ENCODE peak calls at places on chromosomes 13 and 19, in seven cellular contexts. A is GM12878, P is HepG2, N is endothelial cell of umbilical vein, Q is SK-N-SH, V is H1, X is K562. M is an unnamed sample. For H3K4me1 and H4K20me1, the result is how much of the 10 kb centered on the place peaks cover.

GRCh38 chr13:43405457-43405856 is 381.3 kb downstream of the ENOX1 start:
- DNase-seq in P (no peak), V (no peak), Q (no peak), X (no peak), N (no peak), A (no peak), M (no peak)

GRCh38 chr13:43006893-43007631 is 15.0 kb upstream of the EPSTI1 start:
- DNase-seq in Q (no peak), A (no peak), P (peak), V (no peak), X (no peak), N (no peak), M (no peak)

GRCh38 chr13:51995677-51996551 is 15.3 kb downstream of the ATP7B start:
- DNase-seq in X (peak), V (no peak), A (no peak), Q (no peak), N (peak), P (no peak), M (no peak)

GRCh38 chr13:65943024-65943423 is 1287.1 kb downstream of the PCDH9 start:
- DNase-seq in Q (no peak), A (no peak), X (no peak), N (peak), V (no peak), P (no peak), M (no peak)

GRCh38 chr13:30696278-30697176 is 38.8 kb upstream of the ALOX5AP start:
- DNase-seq in P (no peak), N (no peak), V (no peak), A (no peak), X (no peak), Q (no peak), M (no peak)

GRCh38 chr19:10782795-10783194 is 53.2 kb downstream of the TMED1 start:
- DNase-seq in P (no peak), V (no peak), N (no peak), X (no peak), Q (no peak), A (no peak), M (no peak)

GRCh38 chr19:48746738-48747575 is at the start of gene IZUMO1:
- DNase-seq in A (no peak), X (peak), Q (peak), P (no peak), V (peak), N (peak), M (peak)

GRCh38 chr13:20609145-20609544 is 42.2 kb downstream of the IFT88 start:
- DNase-seq in X (no peak), A (no peak), V (no peak), N (peak), Q (no peak), P (no peak), M (no peak)

GRCh38 chr13:54699831-54700230 is 1671.2 kb downstream of the OLFM4 start:
- DNase-seq in N (no peak), A (no peak), Q (no peak), V (no peak), P (no peak), X (no peak), M (no peak)

GRCh38 chr19:34733266-34733825 is 697 bp upstream of the ZNF181 start:
- DNase-seq in P (peak), V (no peak), N (no peak), Q (peak), X (peak), A (no peak), M (no peak)

GRCh38 chr13:33472446-33472845 is 186.9 kb upstream of the STARD13 start:
- DNase-seq in Q (no peak), N (no peak), V (no peak), A (no peak), X (no peak), P (no peak), M (no peak)

GRCh38 chr19:1455336-1456120 is 5.6 kb downstream of the APC2 start:
- DNase-seq in Q (peak), V (peak), X (peak), N (peak), A (no peak), P (peak), M (peak)

GRCh38 chr13:42283574-42283973 is 11.6 kb downstream of the AKAP11 start:
- DNase-seq in V (no peak), A (no peak), N (peak), Q (no peak), X (no peak), P (no peak), M (no peak)

GRCh38 chr13:98576215-98576945 is 527 bp downstream of the STK24 start:
- DNase-seq in Q (peak), P (no peak), V (no peak), X (peak), A (no peak), N (peak), M (no peak)

GRCh38 chr13:112756967-112757758 is 67.3 kb downstream of the ATP11A start:
- DNase-seq in N (no peak), Q (no peak), P (peak), X (no peak), A (no peak), V (no peak), M (no peak)

GRCh38 chr19:55270172-55270942 is 9.6 kb downstream of the HSPBP1 start:
- DNase-seq in X (no peak), V (no peak), N (no peak), P (no peak), A (no peak), Q (no peak), M (no peak)

GRCh38 chr13:106182404-106182803 is 353.1 kb downstream of the EFNB2 start:
- DNase-seq in X (no peak), A (no peak), Q (no peak), N (no peak), P (no peak), V (no peak), M (peak)

GRCh38 chr19:29806098-29806866 is 5.5 kb upstream of the CCNE1 start:
- DNase-seq in P (peak), X (peak), Q (peak), N (no peak), V (peak), A (no peak), M (no peak)

GRCh38 chr13:64871742-64872141 is 2358.4 kb downstream of the PCDH9 start:
- DNase-seq in A (no peak), P (peak), N (peak), X (no peak), V (no peak), Q (no peak), M (no peak)

GRCh38 chr13:20349564-20350379 is 117.7 kb upstream of the GJB6 start:
- DNase-seq in X (no peak), P (no peak), Q (no peak), N (no peak), V (no peak), A (no peak), M (no peak)

GRCh38 chr19:30227071-30227621 is 145.0 kb upstream of the ZNF536 start:
- DNase-seq in V (peak), X (no peak), P (no peak), Q (no peak), N (peak), A (no peak), M (no peak)

GRCh38 chr19:4043966-4044365 is 22.7 kb downstream of the ZBTB7A start:
- DNase-seq in X (no peak), A (no peak), N (no peak), P (no peak), Q (no peak), V (no peak), M (no peak)

GRCh38 chr13:43838909-43839308 is 40.6 kb downstream of the CCDC122 start:
- DNase-seq in Q (no peak), A (no peak), X (no peak), N (no peak), P (no peak), V (no peak), M (no peak)

GRCh38 chr13:41001695-41002094 is 17.4 kb downstream of the ELF1 start:
- DNase-seq in X (no peak), V (no peak), A (no peak), P (peak), Q (no peak), N (no peak), M (no peak)
- H3K4me1 ChIP-seq in X (under half), V (under half), A (half or more), P (half or more), Q (under half), N (under half), M (under half)

DNA sequence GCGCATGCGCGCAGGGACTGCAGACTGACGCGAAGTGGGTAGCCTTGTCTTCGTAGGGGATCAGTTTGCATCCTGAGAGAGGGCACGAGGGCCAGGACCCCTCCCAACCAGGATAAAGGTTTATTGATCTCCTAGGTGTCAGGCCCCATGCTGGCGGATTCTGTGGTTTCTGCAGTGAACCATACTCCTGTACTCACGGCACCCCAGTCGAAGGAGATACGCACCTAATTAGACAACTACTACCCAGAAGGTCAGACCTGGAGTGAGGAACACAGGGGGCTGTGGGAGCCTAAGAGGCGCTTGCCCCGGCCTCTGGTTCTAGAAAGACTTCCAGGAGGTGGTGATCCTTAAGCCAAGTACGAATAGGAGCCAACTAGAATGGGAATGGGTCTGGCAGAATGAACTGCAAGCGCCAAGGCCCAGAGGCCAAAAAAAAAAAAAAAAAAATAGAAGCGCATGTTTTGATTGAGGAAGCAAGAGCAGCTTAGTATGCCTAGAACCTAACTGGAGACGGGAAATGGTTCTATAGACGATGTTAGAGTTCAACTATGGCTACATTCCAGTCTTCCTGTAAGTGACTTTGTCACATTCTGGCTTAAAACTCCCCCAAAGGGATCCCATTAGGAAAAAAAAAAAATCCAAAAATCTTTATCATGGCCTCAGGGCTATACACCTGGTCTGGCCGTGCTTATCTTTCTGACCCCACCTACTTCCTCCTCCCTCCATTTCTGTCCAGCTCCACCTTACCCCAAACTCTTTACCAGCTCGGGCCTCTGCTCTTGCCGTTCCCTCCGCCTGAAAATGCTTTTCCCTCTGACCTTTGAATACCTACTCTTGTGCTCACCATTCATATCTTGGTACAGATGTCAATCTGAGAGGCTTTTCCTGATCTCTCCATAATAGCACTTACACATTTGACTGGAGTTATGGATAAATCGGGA is 902 bp upstream of the ZNF428 start:
- DNase-seq in V (no peak), P (no peak), N (no peak), X (peak), Q (no peak), A (no peak), M (no peak)
- TF ChIP-seq MAX in V (no peak), P (no peak), N (no peak), X (no peak), Q (no peak), A (no peak), M (no peak)

DNA sequence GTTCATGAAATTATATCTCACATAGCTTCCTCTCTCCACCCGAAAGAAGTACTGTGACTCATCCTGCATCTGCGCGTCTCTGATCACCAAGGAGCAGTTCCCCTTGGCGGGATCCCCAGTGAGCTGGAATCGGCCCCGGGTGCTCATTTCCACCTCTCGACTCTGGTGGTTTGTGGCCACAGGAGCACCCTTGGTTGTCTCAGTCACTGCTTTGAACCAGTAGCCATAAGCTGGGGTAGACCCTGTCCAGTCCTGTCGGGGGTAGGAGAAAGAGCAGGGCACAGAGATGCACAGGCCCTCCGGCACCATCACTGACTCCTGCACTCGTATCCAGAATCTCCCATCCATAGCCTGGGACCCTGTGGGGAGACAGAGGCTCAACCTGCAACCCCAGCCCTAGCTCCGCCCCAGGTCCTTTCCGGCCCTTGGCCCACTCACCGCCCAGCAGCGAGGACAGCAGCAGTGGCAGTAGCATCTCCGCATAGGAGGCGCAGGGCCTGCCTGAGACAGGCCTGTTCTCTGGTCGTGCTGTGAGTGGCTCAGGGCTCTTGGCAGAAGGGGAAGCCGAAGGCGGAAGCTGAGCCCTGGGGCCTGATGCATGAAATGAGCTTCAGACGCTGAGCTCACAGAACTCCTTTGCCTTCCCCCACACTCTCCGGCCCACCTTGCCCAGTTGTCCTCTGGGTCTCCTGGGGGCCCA is at the start of gene SIGLEC10:
- DNase-seq in X (peak), N (no peak), P (no peak), Q (no peak), A (no peak), V (no peak), M (no peak)
- H4K20me1 ChIP-seq in X (under half), N (under half), P (under half), Q (under half), A (under half), V (under half), M (under half)

GRCh38 chr13:40591091-40591490 is 75.3 kb downstream of the FOXO1 start:
- DNase-seq in V (no peak), Q (no peak), X (no peak), P (no peak), N (no peak), A (no peak), M (no peak)
- H3K4me1 ChIP-seq in V (under half), Q (under half), X (under half), P (half or more), N (half or more), A (under half), M (under half)

M was measured in HCT116.